ENCODE peak calls at places on chromosomes 2 and 18, in five cellular contexts. A, O, X, Z and T are unnamed samples.

GRCh38 chr18:76447268-76447890 is 47.7 kb downstream of the ZNF516 start:
- DNase-seq in A (no peak), O (peak), Z (no peak), X (no peak), T (no peak)

GRCh38 chr18:59996370-59996966 is 96.7 kb downstream of the PMAIP1 start:
- DNase-seq in X (peak), Z (no peak), A (peak), O (peak), T (no peak)

GRCh38 chr2:241859436-241860183 is 916 bp upstream of the PDCD1 start:
- DNase-seq in O (no peak), A (no peak), X (peak), Z (no peak), T (no peak)

GRCh38 chr2:107001551-107001950 is 115.6 kb upstream of the ST6GAL2 start:
- DNase-seq in A (no peak), O (no peak), Z (no peak), X (no peak), T (no peak)

GRCh38 chr2:190533968-190534309 is 583 bp downstream of the NEMP2 start:
- DNase-seq in Z (no peak), A (no peak), X (no peak), O (peak), T (no peak)

GRCh38 chr18:64332851-64333250 is 184.0 kb upstream of the LINC00305 start:
- DNase-seq in Z (no peak), A (no peak), X (no peak), O (no peak), T (no peak)

GRCh38 chr2:108324531-108325256 is 36.0 kb downstream of the SULT1C2 start:
- DNase-seq in Z (no peak), A (no peak), X (peak), O (peak), T (no peak)

GRCh38 chr2:184302506-184302905 is 295.8 kb upstream of the ZNF804A start:
- DNase-seq in A (no peak), X (no peak), O (peak), Z (no peak), T (no peak)

GRCh38 chr18:63758616-63759015 is 16.6 kb upstream of the SERPINB7 start:
- DNase-seq in X (no peak), A (no peak), O (no peak), Z (no peak), T (no peak)

GRCh38 chr2:120343433-120344105 is 2.4 kb upstream of the INHBB start:
- DNase-seq in O (peak), X (peak), Z (peak), A (peak), T (peak)

GRCh38 chr18:79569720-79570119 is 109.9 kb upstream of the CTDP1 start:
- DNase-seq in O (no peak), X (no peak), A (no peak), Z (no peak), T (no peak)

GRCh38 chr18:60485207-60485606 is 112.6 kb upstream of the MC4R start:
- DNase-seq in O (no peak), Z (no peak), A (no peak), X (peak), T (no peak)

GRCh38 chr2:109409347-109410020 is 204.3 kb downstream of the SEPTIN10 start:
- DNase-seq in A (no peak), X (no peak), Z (no peak), O (no peak), T (no peak)

GRCh38 chr18:79410731-79411613 is 15.2 kb downstream of the NFATC1 start:
- DNase-seq in O (no peak), X (no peak), A (no peak), Z (no peak), T (no peak)

GRCh38 chr18:48709371-48709770 is 170.5 kb downstream of the CTIF start:
- DNase-seq in Z (no peak), O (no peak), A (peak), X (no peak), T (no peak)

GRCh38 chr18:33755918-33756590 is 178.0 kb downstream of the ASXL3 start:
- DNase-seq in O (peak), X (peak), A (peak), Z (peak), T (no peak)

GRCh38 chr2:183490930-183491329 is 366.7 kb downstream of the NUP35 start:
- DNase-seq in O (peak), A (no peak), Z (no peak), X (no peak), T (no peak)

GRCh38 chr18:44856157-44856556 is 175.5 kb downstream of the SETBP1 start:
- DNase-seq in X (no peak), O (no peak), A (no peak), Z (no peak), T (no peak)

DNA sequence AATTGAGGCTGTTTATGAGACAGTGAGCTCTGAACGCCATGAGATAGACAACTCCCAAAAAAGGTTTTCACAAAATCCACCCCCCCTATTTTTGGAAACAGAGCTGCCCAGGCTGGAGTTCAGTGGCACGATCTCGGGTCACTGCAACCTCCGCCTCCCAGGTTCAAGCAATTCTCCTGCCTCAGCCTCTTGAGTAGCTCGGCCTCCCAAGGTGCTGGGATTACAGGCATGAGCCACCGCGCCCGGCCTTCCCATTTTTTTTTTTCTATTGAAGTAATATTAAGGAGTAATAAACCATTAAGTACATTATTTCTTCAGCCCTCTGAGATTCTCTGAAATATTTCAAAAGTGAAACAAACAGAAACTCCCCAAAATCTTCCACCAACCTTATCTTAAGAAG is 252.8 kb upstream of the NETO1 start:
- DNase-seq in Z (no peak), X (no peak), A (no peak), O (no peak), T (no peak)
- H3K4me3 ChIP-seq in Z (no peak), X (no peak), A (no peak), O (no peak), T (no peak)

DNA sequence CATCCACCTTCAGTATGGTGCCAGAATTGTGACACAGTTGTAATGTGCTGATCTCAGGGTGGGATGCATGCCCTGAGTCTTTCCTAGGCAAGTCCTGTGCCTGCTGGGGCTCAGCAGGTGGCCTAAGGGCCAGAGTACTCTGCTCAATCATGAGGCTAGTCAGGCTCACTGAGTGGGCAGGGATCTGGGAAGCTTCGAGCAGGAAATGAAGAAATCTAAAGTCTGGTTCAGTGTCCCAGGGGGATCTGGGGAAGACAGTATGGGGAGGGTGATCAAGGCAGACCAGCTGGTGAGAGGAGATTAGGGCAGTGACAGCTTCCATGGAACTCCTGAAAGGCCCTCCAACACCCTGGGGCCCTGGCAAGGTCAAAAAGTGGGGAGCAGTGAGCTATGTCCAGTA is 8.9 kb upstream of the ANKRD29 start:
- DNase-seq in O (no peak), X (no peak), A (no peak), Z (no peak), T (no peak)
- H2BK15ac ChIP-seq in O (no peak), X (no peak), A (no peak), Z (peak), T (no peak)

DNA sequence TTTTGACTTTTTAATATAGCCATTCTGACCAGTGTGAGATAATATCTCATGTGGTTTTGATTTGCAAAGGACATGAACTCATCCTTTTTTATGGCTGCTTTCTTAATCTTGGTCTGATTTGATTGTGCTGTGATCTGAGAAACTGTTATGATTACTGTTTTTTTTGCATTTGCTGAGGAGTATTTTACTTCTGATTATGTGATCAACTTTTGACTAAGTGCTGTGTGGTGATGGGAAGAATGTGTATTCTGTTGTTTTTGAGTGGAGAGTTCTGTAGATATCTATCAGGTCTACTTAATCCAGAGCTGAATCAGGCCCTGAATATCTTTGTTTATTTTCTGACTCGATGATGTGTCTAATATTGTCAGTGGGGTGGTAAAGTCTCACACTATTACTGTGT is 16.8 kb downstream of the SP140L start:
- DNase-seq in X (peak), A (no peak), Z (no peak), O (no peak), T (no peak)
- H3K18ac ChIP-seq in X (no peak), A (no peak), Z (no peak), O (no peak), T (no peak)

GRCh38 chr2:61789807-61790602 is 63.9 kb downstream of the FAM161A start:
- DNase-seq in O (no peak), X (no peak), Z (no peak), A (no peak), T (no peak)

GRCh38 chr2:61795408-61795807 is 58.5 kb downstream of the FAM161A start:
- DNase-seq in Z (no peak), A (no peak), O (no peak), X (no peak), T (no peak)

GRCh38 chr2:61792355-61792754 is 61.5 kb downstream of the FAM161A start:
- DNase-seq in X (no peak), O (no peak), A (no peak), Z (no peak), T (no peak)

GRCh38 chr2:61787941-61788340 is 65.9 kb downstream of the FAM161A start:
- DNase-seq in O (no peak), Z (no peak), X (no peak), A (peak), T (no peak)

DNA sequence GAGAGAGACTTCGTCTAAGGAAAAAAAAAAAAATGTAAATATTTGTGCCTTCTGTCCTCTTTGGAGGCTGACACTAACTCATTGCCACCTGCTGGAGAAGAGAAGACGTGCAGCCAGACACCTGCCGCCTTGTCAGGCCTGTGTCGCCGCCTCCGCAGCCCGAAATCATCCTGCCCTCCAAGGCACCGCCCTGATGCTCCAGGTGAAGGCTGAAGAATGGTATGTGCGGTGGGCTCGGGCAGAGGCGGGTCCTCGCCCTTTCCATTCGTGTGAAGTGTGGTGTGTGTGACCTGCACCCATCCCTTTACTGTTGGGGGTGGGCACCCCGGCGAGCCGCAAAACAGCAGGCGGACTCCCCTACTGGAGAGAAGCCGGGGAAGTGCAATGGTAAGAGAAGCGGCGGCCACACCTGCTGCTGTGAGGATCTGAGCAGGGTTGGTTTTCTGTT is 60.4 kb downstream of the FAM161A start:
- DNase-seq in A (peak), Z (peak), O (peak), X (peak), T (peak)
- H3K4me3 ChIP-seq in A (no peak), Z (peak), O (no peak), X (peak), T (peak)